ENCODE peak calls at places on chromosomes 12 and 14, in five cellular contexts. One of them, this sample, is unnamed. For H3K27me3, the result is how much of the 10 kb centered on the place peaks cover.

GRCh38 chr12:60071759-60072191 is 475.9 kb downstream of the SLC16A7 start:
- DNase-seq in endothelial cell of umbilical vein: no peak
- DNase-seq in SK-N-SH: no peak
- DNase-seq in H1: no peak
- DNase-seq in spleen: no peak
- DNase-seq in this sample: no peak

GRCh38 chr12:51397670-51398069 is 6.5 kb upstream of the GALNT6 start:
- DNase-seq in SK-N-SH: no peak
- DNase-seq in endothelial cell of umbilical vein: no peak
- DNase-seq in spleen: no peak
- DNase-seq in H1: no peak
- DNase-seq in this sample: no peak

GRCh38 chr12:106342397-106343212 is 14.9 kb upstream of the POLR3B start:
- DNase-seq in H1: no peak
- DNase-seq in spleen: no peak
- DNase-seq in SK-N-SH: no peak
- DNase-seq in endothelial cell of umbilical vein: peak
- DNase-seq in this sample: peak

GRCh38 chr12:47864646-47865235 is 40.1 kb downstream of the VDR start:
- DNase-seq in H1: no peak
- DNase-seq in endothelial cell of umbilical vein: no peak
- DNase-seq in spleen: peak
- DNase-seq in SK-N-SH: no peak
- DNase-seq in this sample: no peak

GRCh38 chr12:18454330-18454729 is 193.0 kb downstream of the PIK3C2G start:
- DNase-seq in SK-N-SH: no peak
- DNase-seq in H1: no peak
- DNase-seq in spleen: no peak
- DNase-seq in endothelial cell of umbilical vein: no peak
- DNase-seq in this sample: no peak

GRCh38 chr12:83996671-83997070 is 915.9 kb downstream of the SLC6A15 start:
- DNase-seq in H1: no peak
- DNase-seq in spleen: no peak
- DNase-seq in SK-N-SH: no peak
- DNase-seq in endothelial cell of umbilical vein: no peak
- DNase-seq in this sample: no peak

GRCh38 chr12:106767954-106768501 is 6.5 kb upstream of the RIC8B start:
- DNase-seq in spleen: no peak
- DNase-seq in SK-N-SH: no peak
- DNase-seq in H1: peak
- DNase-seq in endothelial cell of umbilical vein: no peak
- DNase-seq in this sample: no peak

GRCh38 chr12:70048521-70049245 is 194.6 kb upstream of the CNOT2 start:
- DNase-seq in H1: no peak
- DNase-seq in spleen: no peak
- DNase-seq in SK-N-SH: no peak
- DNase-seq in endothelial cell of umbilical vein: no peak
- DNase-seq in this sample: no peak

GRCh38 chr14:34501004-34501580 is 38.4 kb downstream of the EAPP start:
- DNase-seq in spleen: no peak
- DNase-seq in SK-N-SH: no peak
- DNase-seq in endothelial cell of umbilical vein: no peak
- DNase-seq in H1: no peak
- DNase-seq in this sample: no peak

GRCh38 chr14:70086685-70087379 is 101.9 kb downstream of the SLC8A3 start:
- DNase-seq in SK-N-SH: peak
- DNase-seq in H1: no peak
- DNase-seq in spleen: no peak
- DNase-seq in endothelial cell of umbilical vein: peak
- DNase-seq in this sample: no peak

GRCh38 chr14:85399196-85399595 is 130.7 kb upstream of the FLRT2 start:
- DNase-seq in endothelial cell of umbilical vein: no peak
- DNase-seq in SK-N-SH: no peak
- DNase-seq in H1: no peak
- DNase-seq in spleen: no peak
- DNase-seq in this sample: no peak

GRCh38 chr14:78611031-78611430 is 440.9 kb downstream of the NRXN3 start:
- DNase-seq in spleen: no peak
- DNase-seq in endothelial cell of umbilical vein: no peak
- DNase-seq in H1: no peak
- DNase-seq in SK-N-SH: no peak
- DNase-seq in this sample: no peak

GRCh38 chr14:93961610-93962009 is 14.8 kb downstream of the ASB2 start:
- DNase-seq in SK-N-SH: no peak
- DNase-seq in H1: no peak
- DNase-seq in spleen: no peak
- DNase-seq in endothelial cell of umbilical vein: no peak
- DNase-seq in this sample: no peak

GRCh38 chr14:100383727-100384158 is 60.6 kb downstream of the SLC25A47 start:
- DNase-seq in endothelial cell of umbilical vein: peak
- DNase-seq in spleen: peak
- DNase-seq in SK-N-SH: peak
- DNase-seq in H1: no peak
- DNase-seq in this sample: peak

GRCh38 chr14:87869619-87870583 is 123.1 kb downstream of the GALC start:
- DNase-seq in H1: no peak
- DNase-seq in spleen: no peak
- DNase-seq in SK-N-SH: no peak
- DNase-seq in endothelial cell of umbilical vein: no peak
- DNase-seq in this sample: no peak

GRCh38 chr12:6963016-6963731 is 7.3 kb downstream of the PHB2 start:
- DNase-seq in SK-N-SH: peak
- DNase-seq in spleen: peak
- DNase-seq in endothelial cell of umbilical vein: no peak
- DNase-seq in H1: no peak
- DNase-seq in this sample: peak

GRCh38 chr12:124655317-124656213 is 88.2 kb upstream of the NCOR2 start:
- DNase-seq in endothelial cell of umbilical vein: peak
- DNase-seq in H1: peak
- DNase-seq in SK-N-SH: peak
- DNase-seq in spleen: no peak
- DNase-seq in this sample: peak

GRCh38 chr12:10719482-10719881 is 3.6 kb downstream of the YBX3 start:
- DNase-seq in SK-N-SH: no peak
- DNase-seq in H1: no peak
- DNase-seq in endothelial cell of umbilical vein: peak
- DNase-seq in spleen: no peak
- DNase-seq in this sample: no peak

GRCh38 chr12:63918788-63919300 is 74.3 kb downstream of the SRGAP1 start:
- DNase-seq in SK-N-SH: no peak
- DNase-seq in H1: no peak
- DNase-seq in spleen: no peak
- DNase-seq in endothelial cell of umbilical vein: peak
- DNase-seq in this sample: no peak

GRCh38 chr12:29282452-29282851 is 98.5 kb downstream of the ERGIC2 start:
- DNase-seq in spleen: no peak
- DNase-seq in H1: no peak
- DNase-seq in endothelial cell of umbilical vein: peak
- DNase-seq in SK-N-SH: peak
- DNase-seq in this sample: no peak

GRCh38 chr12:103705927-103706326 is 118.9 kb downstream of the STAB2 start:
- DNase-seq in endothelial cell of umbilical vein: no peak
- DNase-seq in spleen: no peak
- DNase-seq in H1: no peak
- DNase-seq in SK-N-SH: peak
- DNase-seq in this sample: no peak

GRCh38 chr14:32129124-32129523 is 52.0 kb downstream of the ARHGAP5 start:
- DNase-seq in SK-N-SH: no peak
- DNase-seq in endothelial cell of umbilical vein: no peak
- DNase-seq in spleen: no peak
- DNase-seq in H1: no peak
- DNase-seq in this sample: no peak

DNA sequence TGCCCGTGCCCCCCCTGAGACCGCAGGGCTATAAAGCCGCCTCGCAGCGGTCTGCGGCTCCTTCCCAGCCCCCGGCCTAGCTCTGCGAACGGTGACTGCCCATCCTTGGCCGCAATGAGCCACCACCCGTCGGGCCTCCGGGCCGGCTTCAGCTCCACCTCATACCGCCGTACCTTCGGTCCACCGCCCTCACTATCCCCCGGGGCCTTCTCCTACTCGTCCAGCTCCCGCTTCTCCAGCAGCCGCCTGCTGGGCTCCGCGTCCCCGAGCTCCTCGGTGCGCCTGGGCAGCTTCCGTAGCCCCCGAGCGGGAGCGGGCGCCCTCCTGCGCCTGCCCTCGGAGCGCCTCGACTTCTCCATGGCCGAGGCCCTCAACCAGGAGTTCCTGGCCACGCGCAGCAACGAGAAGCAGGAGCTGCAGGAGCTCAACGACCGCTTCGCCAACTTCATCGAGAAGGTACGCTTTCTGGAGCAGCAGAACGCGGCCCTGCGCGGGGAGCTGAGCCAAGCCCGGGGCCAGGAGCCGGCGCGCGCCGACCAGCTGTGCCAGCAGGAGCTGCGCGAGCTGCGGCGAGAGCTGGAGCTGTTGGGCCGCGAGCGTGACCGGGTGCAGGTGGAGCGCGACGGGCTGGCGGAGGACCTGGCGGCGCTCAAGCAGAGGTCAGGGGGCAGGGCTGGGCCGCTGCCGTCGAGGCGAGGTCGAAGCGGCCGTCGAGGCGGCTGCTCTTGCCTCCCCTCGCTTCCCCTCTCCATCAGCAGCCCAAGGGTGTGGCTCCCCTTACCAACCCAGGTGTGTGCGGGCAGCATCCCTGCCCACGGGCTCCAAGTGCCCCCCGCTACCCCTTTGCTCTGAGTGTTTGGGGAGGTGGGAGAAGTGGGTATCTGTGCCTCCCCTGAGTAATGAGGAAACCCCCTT is at the start of gene PRPH:
- DNase-seq in SK-N-SH: peak
- DNase-seq in endothelial cell of umbilical vein: no peak
- DNase-seq in spleen: peak
- DNase-seq in H1: no peak
- DNase-seq in this sample: peak
- H3K27me3 ChIP-seq in SK-N-SH: under half
- H3K27me3 ChIP-seq in endothelial cell of umbilical vein: under half
- H3K27me3 ChIP-seq in spleen: under half
- H3K27me3 ChIP-seq in H1: under half
- H3K27me3 ChIP-seq in this sample: under half

GRCh38 chr12:11807453-11807852 is 158.0 kb downstream of the ETV6 start:
- DNase-seq in spleen: no peak
- DNase-seq in endothelial cell of umbilical vein: no peak
- DNase-seq in SK-N-SH: no peak
- DNase-seq in H1: no peak
- DNase-seq in this sample: no peak

GRCh38 chr12:11812558-11813421 is 163.3 kb downstream of the ETV6 start:
- DNase-seq in SK-N-SH: peak
- DNase-seq in endothelial cell of umbilical vein: peak
- DNase-seq in spleen: peak
- DNase-seq in H1: no peak
- DNase-seq in this sample: no peak

GRCh38 chr12:11813422-11813813 is 163.9 kb downstream of the ETV6 start:
- DNase-seq in H1: no peak
- DNase-seq in endothelial cell of umbilical vein: peak
- DNase-seq in spleen: no peak
- DNase-seq in SK-N-SH: no peak
- DNase-seq in this sample: no peak

GRCh38 chr12:11810962-11811361 is 161.5 kb downstream of the ETV6 start:
- DNase-seq in endothelial cell of umbilical vein: peak
- DNase-seq in spleen: no peak
- DNase-seq in SK-N-SH: no peak
- DNase-seq in H1: no peak
- DNase-seq in this sample: no peak

DNA sequence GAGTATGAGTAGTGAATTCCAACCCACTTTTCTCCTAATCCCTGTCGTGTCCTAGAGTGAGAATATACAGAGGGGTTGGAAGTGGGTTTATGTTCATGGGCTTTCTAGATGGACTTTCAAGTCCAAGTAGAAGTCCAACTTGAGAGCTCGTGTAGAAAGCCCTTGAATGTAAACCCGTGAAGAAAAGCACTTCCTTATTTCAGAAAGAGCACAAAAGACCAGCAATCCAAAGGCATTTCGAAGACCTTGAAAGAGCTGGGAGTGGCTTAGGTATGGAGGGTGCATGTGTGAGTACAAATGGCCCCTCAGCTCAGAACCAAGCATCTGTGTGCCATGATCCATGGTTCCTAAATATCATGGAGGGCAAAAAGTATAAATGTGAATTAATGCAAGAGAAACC is 160.7 kb downstream of the ETV6 start:
- DNase-seq in spleen: no peak
- DNase-seq in SK-N-SH: no peak
- DNase-seq in endothelial cell of umbilical vein: no peak
- DNase-seq in H1: no peak
- DNase-seq in this sample: no peak
- TF ChIP-seq POLR2AphosphoS5 in spleen: no peak
- TF ChIP-seq POLR2AphosphoS5 in SK-N-SH: no peak
- TF ChIP-seq POLR2AphosphoS5 in endothelial cell of umbilical vein: no peak
- TF ChIP-seq POLR2AphosphoS5 in H1: no peak
- TF ChIP-seq POLR2AphosphoS5 in this sample: no peak

DNA sequence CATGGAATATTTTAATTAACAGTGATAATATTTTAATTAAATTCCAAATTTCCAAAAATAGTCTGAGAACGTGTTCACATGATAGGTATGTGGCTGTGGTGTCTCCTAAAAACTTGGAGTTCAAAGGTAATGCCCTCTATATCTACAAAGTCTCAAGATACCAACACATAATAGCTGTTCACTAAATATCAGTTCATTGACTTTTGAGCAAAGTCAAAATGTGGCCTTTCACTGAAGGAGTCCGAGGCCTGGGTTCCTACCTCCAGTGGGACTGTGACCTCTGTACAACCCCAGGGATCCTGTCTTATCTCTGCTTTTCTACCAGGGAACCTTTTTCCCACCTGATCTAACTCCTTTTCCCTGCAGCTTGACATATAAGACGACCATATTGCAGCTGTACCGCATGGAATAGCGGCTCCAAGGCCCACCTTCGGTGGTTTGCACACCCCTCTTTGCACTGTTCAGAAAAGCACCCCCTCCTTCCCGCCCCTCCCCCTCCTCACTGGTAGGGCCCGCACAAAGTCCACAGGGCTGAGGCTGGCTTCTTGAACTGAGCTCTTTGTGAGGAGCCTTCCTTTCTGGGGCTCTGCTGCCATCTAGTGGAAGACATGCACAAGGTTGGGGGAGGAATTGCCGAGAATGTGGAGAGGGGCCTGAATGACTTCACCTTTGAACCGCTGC is 3.1 kb downstream of the CCND2 start:
- DNase-seq in spleen: peak
- DNase-seq in H1: peak
- DNase-seq in endothelial cell of umbilical vein: peak
- DNase-seq in SK-N-SH: peak
- DNase-seq in this sample: peak
- H3K27me3 ChIP-seq in spleen: under half
- H3K27me3 ChIP-seq in H1: under half
- H3K27me3 ChIP-seq in endothelial cell of umbilical vein: under half
- H3K27me3 ChIP-seq in SK-N-SH: half or more
- H3K27me3 ChIP-seq in this sample: under half

DNA sequence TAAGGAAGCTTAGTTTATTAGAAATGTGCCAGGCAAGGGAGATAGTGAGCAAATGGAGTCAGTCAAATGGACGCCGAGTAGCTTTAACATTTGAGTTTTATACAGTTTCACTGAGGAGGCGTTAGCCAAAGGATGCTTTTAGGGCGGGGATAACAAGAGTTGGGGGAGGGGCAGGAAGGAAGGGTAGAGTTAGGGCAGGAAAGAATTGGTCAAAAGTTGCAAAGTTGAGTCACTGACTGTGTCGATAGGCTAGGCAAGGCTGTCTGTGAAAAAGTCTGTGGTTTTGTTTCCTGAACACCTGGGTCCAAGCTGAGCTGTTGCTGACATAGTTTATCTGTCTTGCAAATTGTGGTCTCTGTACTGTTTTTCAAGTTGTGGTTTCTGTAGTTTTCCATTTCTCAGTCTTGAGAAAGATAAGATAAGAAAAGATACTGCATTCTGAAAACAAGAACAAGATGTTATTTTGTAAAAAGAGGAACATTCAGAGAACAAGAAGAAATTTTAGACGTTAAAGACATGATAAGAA is 62.6 kb upstream of the RESF1 start:
- DNase-seq in endothelial cell of umbilical vein: peak
- DNase-seq in spleen: peak
- DNase-seq in H1: no peak
- DNase-seq in SK-N-SH: no peak
- DNase-seq in this sample: no peak
- TF ChIP-seq POLR2AphosphoS5 in endothelial cell of umbilical vein: peak
- TF ChIP-seq POLR2AphosphoS5 in spleen: peak
- TF ChIP-seq POLR2AphosphoS5 in H1: no peak
- TF ChIP-seq POLR2AphosphoS5 in SK-N-SH: no peak
- TF ChIP-seq POLR2AphosphoS5 in this sample: no peak

This sample was measured in sigmoid colon.